ENCODE peak calls at places on chromosomes 16 and 17, in six cellular contexts. L, T, E, S, K and G are unnamed samples.

GRCh38 chr17:78608122-78608803 is 31.1 kb upstream of the DNAH17 start:
- DNase-seq in E (no peak), T (no peak), L (no peak), K (no peak), S (no peak), G (no peak)

GRCh38 chr16:2037631-2038358 is 9.8 kb downstream of the NTHL1 start:
- DNase-seq in E (no peak), L (no peak), T (no peak), S (no peak), K (no peak), G (no peak)

GRCh38 chr17:18235743-18236256 is 10.4 kb downstream of the LLGL1 start:
- DNase-seq in S (peak; percentile 34), L (peak; percentile 93), T (no peak), K (no peak), E (no peak), G (peak; percentile 91)

GRCh38 chr16:48450367-48450766 is 65.2 kb upstream of the SIAH1 start:
- DNase-seq in L (no peak), E (no peak), K (no peak), T (no peak), S (no peak), G (no peak)

GRCh38 chr16:11639925-11640899 is 28.0 kb upstream of the SNN start:
- DNase-seq in S (peak; percentile 97), T (peak; percentile 99), L (peak; percentile 94), E (no peak), K (peak; percentile 97), G (peak; percentile 92)

GRCh38 chr17:61214753-61215152 is 184.9 kb upstream of the TBX2 start:
- DNase-seq in E (no peak), K (no peak), T (no peak), S (no peak), L (no peak), G (no peak)

GRCh38 chr16:28182183-28182582 is 29.6 kb downstream of the XPO6 start:
- DNase-seq in E (no peak), K (no peak), L (no peak), T (no peak), S (no peak), G (no peak)

GRCh38 chr17:37131670-37132620 is 183.2 kb downstream of the AATF start:
- DNase-seq in K (no peak), T (no peak), L (no peak), S (no peak), E (no peak), G (no peak)

GRCh38 chr16:6913535-6913934 is 419.1 kb upstream of the RBFOX1 start:
- DNase-seq in L (no peak), E (no peak), K (no peak), T (no peak), S (no peak), G (no peak)

GRCh38 chr16:28879261-28879840 is 1.1 kb downstream of the ATP2A1 start:
- DNase-seq in T (no peak), S (no peak), K (no peak), L (no peak), E (no peak), G (no peak)

GRCh38 chr17:36599546-36600250 is 1.7 kb upstream of the MRM1 start:
- DNase-seq in K (no peak), E (no peak), L (no peak), T (no peak), S (no peak), G (no peak)

GRCh38 chr17:82947051-82947991 is 107.5 kb upstream of the ZNF750 start:
- DNase-seq in K (no peak), L (no peak), T (no peak), S (no peak), E (no peak), G (no peak)

GRCh38 chr16:76345093-76345735 is 68.0 kb downstream of the CNTNAP4 start:
- DNase-seq in L (peak; percentile 8), E (no peak), S (peak; percentile 97), K (no peak), T (no peak), G (no peak)

GRCh38 chr17:61504697-61505096 is 52.5 kb downstream of the TBX4 start:
- DNase-seq in T (peak; percentile 79), K (peak; percentile 79), S (peak; percentile 77), L (peak; percentile 64), E (no peak), G (no peak)

GRCh38 chr17:33120103-33120502 is 128.5 kb downstream of the SPACA3 start:
- DNase-seq in S (no peak), K (no peak), T (no peak), E (no peak), L (no peak), G (no peak)

GRCh38 chr16:57798267-57798810 is 4.0 kb downstream of the KIFC3 start:
- DNase-seq in T (no peak), L (no peak), S (no peak), E (no peak), K (no peak), G (no peak)

GRCh38 chr16:89922477-89922883 is 662 bp upstream of the TUBB3 start:
- DNase-seq in S (peak; percentile 84), L (peak; percentile 92), K (peak; percentile 62), E (no peak), T (peak; percentile 72), G (peak; percentile 94)